ENCODE peak calls at places on chromosomes 4 and X, in six cellular contexts. M is H9, L is IMR-90, T is mesenchymal stem cell, R is neuronal stem cell, I is H1. B is an unnamed sample.
A peak's percentile ranks its signal among the peaks of the same experiment; 100 is the strongest.

GRCh38 chrX:104253567-104254441 is 929 bp downstream of the ESX1 start:
- DNase-seq in I (peak; percentile 60), R (no peak), T (peak; percentile 2), M (peak; percentile 43), L (no peak), B (peak; percentile 50)

GRCh38 chr4:76687730-76688441 is 210.1 kb downstream of the SOWAHB start:
- DNase-seq in I (no peak), R (no peak), T (peak; percentile 18), M (no peak), L (no peak), B (peak; percentile 82)

GRCh38 chr4:87050596-87050995 is 115.8 kb downstream of the AFF1 start:
- DNase-seq in L (no peak), T (no peak), M (no peak), R (no peak), I (no peak), B (no peak)

GRCh38 chrX:17564689-17565409 is 172.4 kb upstream of the SCML1 start:
- DNase-seq in I (no peak), R (no peak), M (no peak), L (no peak), T (peak; percentile 7), B (no peak)

GRCh38 chr4:41281038-41281634 is 24.4 kb downstream of the UCHL1 start:
- DNase-seq in T (peak; percentile 85), R (peak; percentile 84), L (peak; percentile 77), M (peak; percentile 50), I (no peak), B (peak; percentile 91)

GRCh38 chr4:111269439-111269838 is 646.6 kb upstream of the PITX2 start:
- DNase-seq in M (no peak), L (no peak), T (no peak), I (no peak), R (no peak), B (peak; percentile 62)

GRCh38 chr4:137278431-137278830 is 253.9 kb downstream of the PCDH18 start:
- DNase-seq in M (no peak), I (no peak), R (no peak), T (no peak), L (no peak), B (no peak)

GRCh38 chr4:128727658-128728057 is 81.8 kb upstream of the JADE1 start:
- DNase-seq in M (no peak), R (no peak), L (no peak), T (peak; percentile 24), I (no peak), B (no peak)

GRCh38 chr4:7485096-7485495 is 50.4 kb upstream of the PSAPL1 start:
- DNase-seq in T (no peak), L (no peak), I (no peak), R (no peak), M (no peak), B (no peak)

GRCh38 chr4:74230902-74231499 is 73.1 kb downstream of the MTHFD2L start:
- DNase-seq in T (peak; percentile 84), M (no peak), R (no peak), I (no peak), L (peak; percentile 56), B (no peak)

GRCh38 chr4:1374706-1375045 is 27.7 kb downstream of the UVSSA start:
- DNase-seq in L (no peak), I (no peak), T (no peak), R (no peak), M (no peak), B (no peak)

GRCh38 chrX:153411988-153412574 is 809 bp downstream of the ZFP92 start:
- DNase-seq in T (no peak), L (no peak), R (no peak), M (no peak), I (no peak), B (no peak)

GRCh38 chrX:123422875-123423274 is 238.8 kb downstream of the GRIA3 start:
- DNase-seq in T (peak; percentile 19), M (no peak), I (no peak), R (no peak), L (peak; percentile 13), B (peak; percentile 17)

GRCh38 chr4:86939123-86939522 is 4.3 kb downstream of the AFF1 start:
- DNase-seq in I (no peak), R (no peak), L (no peak), M (no peak), T (peak; percentile 34), B (no peak)

GRCh38 chr4:127759893-127760292 is 22.2 kb upstream of the HSPA4L start:
- DNase-seq in T (no peak), R (no peak), M (no peak), L (peak; percentile 4), I (no peak), B (no peak)

GRCh38 chrX:70754169-70754843 is 154.2 kb downstream of the TEX11 start:
- DNase-seq in I (no peak), M (no peak), R (no peak), L (no peak), T (no peak), B (peak; percentile 3)

GRCh38 chr4:151097759-151098158 is 1.7 kb upstream of the RPS3A start:
- DNase-seq in I (no peak), M (no peak), L (no peak), R (no peak), T (no peak), B (no peak)

GRCh38 chr4:151100517-151100916 is 1.1 kb downstream of the RPS3A start:
- DNase-seq in I (no peak), R (no peak), L (no peak), T (no peak), M (no peak), B (no peak)

GRCh38 chr4:151099226-151099975 is at the start of gene RPS3A:
- DNase-seq in L (peak; percentile 98), M (peak; percentile 98), I (peak; percentile 100), T (peak; percentile 97), R (peak; percentile 95), B (peak; percentile 99)

GRCh38 chr4:151098191-151098590 is 1.2 kb upstream of the RPS3A start:
- DNase-seq in R (no peak), M (no peak), T (no peak), L (no peak), I (no peak), B (no peak)

GRCh38 chr4:151099976-151100417 is 569 bp downstream of the RPS3A start:
- DNase-seq in R (no peak), T (no peak), I (no peak), M (no peak), L (peak; percentile 25), B (no peak)
- H3K4ac ChIP-seq in R (no peak overlapping the region), T (peak overlapping the region; percentile 50), I (peak overlapping the region; percentile 99), M (peak overlapping the region; percentile 11), L (peak overlapping the region; percentile 85), B (peak overlapping the region; percentile 49)

DNA sequence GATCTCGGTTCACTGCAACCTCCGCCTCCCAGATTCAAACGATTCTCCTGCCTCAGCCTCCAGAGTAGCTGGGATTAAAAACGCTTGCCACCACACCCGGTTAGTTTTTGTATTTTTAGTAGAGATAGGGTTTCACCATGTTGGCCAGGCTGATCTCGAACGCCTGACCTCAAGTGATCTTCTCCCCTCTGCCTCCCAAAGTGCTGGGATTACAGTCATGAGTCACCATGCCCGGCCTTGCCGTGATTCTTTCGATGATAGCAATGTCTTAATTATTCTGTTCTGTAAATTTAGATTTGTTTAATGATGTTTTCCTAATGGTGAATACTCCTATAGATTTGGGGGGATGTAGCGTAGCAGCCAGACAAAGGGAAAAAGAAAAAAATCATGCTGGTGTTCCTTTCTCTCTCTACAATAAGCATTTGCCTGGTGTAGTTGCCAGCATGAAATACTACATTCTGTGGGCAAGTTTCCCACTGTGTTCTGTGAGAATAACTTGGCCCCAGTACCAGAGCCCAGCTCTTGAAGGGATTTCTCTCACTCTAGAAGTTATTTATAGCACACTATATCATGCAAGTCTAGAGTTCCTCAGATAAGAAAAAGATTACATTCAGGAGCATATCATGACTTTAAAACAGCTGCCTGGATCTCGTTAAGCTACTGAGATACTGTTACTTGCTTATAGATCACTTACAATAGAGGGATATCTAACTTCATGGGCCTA is 15.4 kb downstream of the NIPAL1 start:
- DNase-seq in R (no peak), I (no peak), L (peak; percentile 29), T (peak; percentile 66), M (no peak), B (peak; percentile 78)
- H3K4ac ChIP-seq in R (no peak overlapping the region), I (no peak overlapping the region), L (no peak overlapping the region), T (no peak overlapping the region), M (no peak overlapping the region), B (no peak overlapping the region)

DNA sequence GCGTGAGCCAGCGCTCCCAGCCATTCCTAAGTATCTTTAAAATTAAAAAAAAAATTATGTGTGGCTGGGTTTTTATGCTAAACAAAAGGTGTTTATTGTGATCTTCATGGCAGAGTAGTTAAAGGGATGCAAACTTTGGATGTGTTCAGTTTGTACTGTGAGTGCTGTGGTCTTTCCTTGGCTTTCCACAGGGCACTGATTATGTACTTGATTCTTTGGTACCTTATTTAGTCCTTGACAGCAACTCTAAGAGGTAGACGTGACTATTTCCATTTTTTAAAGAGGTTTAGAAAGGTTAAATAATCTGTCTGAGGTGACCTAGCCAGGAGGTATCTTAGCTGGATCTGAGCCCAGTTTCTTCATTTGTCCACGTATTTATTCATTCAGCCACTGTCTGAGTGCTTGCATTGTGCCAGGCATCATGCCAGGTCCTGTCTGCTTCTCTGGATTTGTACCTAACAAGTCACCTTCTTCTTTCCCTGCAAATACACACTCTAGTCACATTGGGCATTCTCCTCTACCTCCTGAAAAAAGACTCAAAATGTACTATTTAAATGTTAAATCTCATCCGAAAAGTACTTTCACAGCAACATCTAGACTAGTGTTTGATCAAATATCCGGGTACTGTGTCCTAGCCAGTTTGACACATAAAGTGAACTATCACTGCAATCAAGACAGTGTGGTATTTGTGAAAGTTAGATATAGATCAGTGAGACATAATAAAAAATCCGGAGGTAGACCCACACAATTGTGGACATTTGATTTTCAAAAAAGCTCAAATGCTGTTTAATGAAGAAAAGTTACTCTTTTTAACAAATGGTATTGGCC is 31.5 kb downstream of the WWC2 start:
- DNase-seq in I (no peak), L (peak; percentile 52), M (no peak), R (no peak), T (no peak), B (no peak)
- H3K4ac ChIP-seq in I (no peak overlapping the region), L (no peak overlapping the region), M (no peak overlapping the region), R (no peak overlapping the region), T (no peak overlapping the region), B (no peak overlapping the region)

GRCh38 chr4:140523370-140523856 is 555 bp upstream of the ELMOD2 start:
- DNase-seq in I (no peak), T (no peak), R (no peak), M (no peak), L (no peak), B (no peak)

GRCh38 chr4:140529434-140529833 is 5.5 kb downstream of the ELMOD2 start:
- DNase-seq in L (no peak), M (no peak), R (no peak), I (no peak), T (no peak), B (no peak)

DNA sequence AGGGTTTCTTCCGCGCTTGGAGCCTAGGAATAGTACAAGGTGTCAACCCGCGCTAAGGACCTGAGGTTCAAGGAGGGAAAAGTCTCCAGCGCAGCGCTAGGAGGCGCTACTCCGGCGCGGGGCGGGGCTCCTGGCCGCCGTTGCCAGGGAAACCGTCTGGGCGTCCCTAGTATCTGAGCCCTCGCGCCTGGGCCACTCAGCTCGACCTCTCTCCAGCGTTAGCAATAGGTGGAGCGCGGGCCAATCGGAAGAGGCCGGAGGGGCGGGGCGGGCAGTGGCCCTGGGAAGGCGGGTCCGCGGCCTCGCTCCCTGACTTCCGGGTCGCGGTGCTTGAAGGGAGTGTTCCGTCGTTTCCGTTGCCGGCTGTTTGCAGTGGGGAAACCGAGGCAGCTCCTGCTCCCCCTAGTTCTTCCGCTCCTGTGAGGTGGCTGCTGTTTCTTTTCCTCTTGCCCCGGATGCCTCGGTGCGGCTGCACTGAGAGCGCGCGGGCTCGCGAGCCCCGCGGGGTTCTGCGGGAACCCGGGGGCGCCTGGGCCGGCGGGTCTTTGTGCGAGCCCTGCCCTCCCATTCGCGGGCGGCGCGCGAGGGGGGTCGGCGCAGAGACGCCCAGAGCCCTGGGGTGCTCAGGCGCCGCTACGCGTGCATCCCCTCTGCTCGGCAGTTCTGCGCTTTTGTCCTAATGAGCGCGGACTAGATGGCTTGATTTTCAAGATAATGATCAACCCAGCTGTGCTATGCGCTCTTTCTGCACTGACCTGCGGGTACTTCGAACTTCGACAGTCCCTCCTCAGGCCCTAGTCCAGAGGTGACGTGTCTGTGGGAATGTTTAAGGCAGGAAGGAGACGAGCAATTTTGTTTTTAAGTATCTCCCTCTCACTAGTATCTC is at the start of gene ELMOD2:
- DNase-seq in M (peak; percentile 99), I (peak; percentile 96), L (peak; percentile 95), R (peak; percentile 96), T (peak; percentile 98), B (peak; percentile 99)
- H3K4ac ChIP-seq in M (no peak within 1 kb of the TSS), I (no peak within 1 kb of the TSS), L (peak within 1 kb of the TSS; percentile 85), R (no peak within 1 kb of the TSS), T (no peak within 1 kb of the TSS), B (peak within 1 kb of the TSS; percentile 4)